ENCODE peak calls at places on chromosomes 4 and X, in five cellular contexts. B, D, C, Y and N are unnamed samples.
A peak's percentile ranks its signal among the peaks of the same experiment; 100 is the strongest.

GRCh38 chr4:112557676-112558411 is 41.9 kb upstream of the NEUROG2 start:
- DNase-seq in B (no peak), Y (no peak), D (no peak), C (no peak), N (no peak)

GRCh38 chr4:175671491-175671934 is 140.6 kb downstream of the GPM6A start:
- DNase-seq in Y (peak; percentile 2), D (no peak), B (no peak), C (no peak), N (no peak)

GRCh38 chr4:168796362-168797106 is 213.5 kb downstream of the CBR4 start:
- DNase-seq in B (peak; percentile 51), Y (peak; percentile 41), C (no peak), D (peak; percentile 68), N (peak; percentile 60)

GRCh38 chr4:53924333-53925049 is 139.9 kb downstream of the CHIC2 start:
- DNase-seq in Y (no peak), D (no peak), C (no peak), B (no peak), N (no peak)

GRCh38 chr4:175453456-175453855 is 358.6 kb downstream of the GPM6A start:
- DNase-seq in C (no peak), D (no peak), B (no peak), Y (no peak), N (no peak)

GRCh38 chrX:129768586-129769466 is 10.9 kb upstream of the SASH3 start:
- DNase-seq in D (no peak), B (no peak), Y (no peak), C (no peak), N (no peak)

GRCh38 chr4:81165853-81166430 is 49.1 kb downstream of the PRKG2 start:
- DNase-seq in C (no peak), Y (peak; percentile 34), B (no peak), D (no peak), N (peak; percentile 76)

GRCh38 chrX:23820235-23820782 is 37.3 kb downstream of the SAT1 start:
- DNase-seq in C (peak; percentile 11), D (no peak), Y (no peak), B (no peak), N (no peak)

GRCh38 chrX:78708171-78708570 is 39.3 kb upstream of the LPAR4 start:
- DNase-seq in Y (peak; percentile 38), C (peak; percentile 16), B (peak; percentile 24), D (peak; percentile 26), N (peak; percentile 57)